ENCODE peak calls at places on chromosomes 12 and 14, in four cellular contexts. W is body of pancreas, C is adrenal gland, S is K562. Q is an unnamed sample.

GRCh38 chr14:99820702-99821331 is 27.6 kb downstream of the EML1 start:
- DNase-seq in W (no peak), C (no peak), S (no peak), Q (no peak)

GRCh38 chr14:69766984-69767368 is at the start of gene SRSF5:
- DNase-seq in W (peak; percentile 97), C (peak; percentile 97), S (peak; percentile 84), Q (peak; percentile 98)

GRCh38 chr14:105331575-105332351 is 17.2 kb downstream of the PACS2 start:
- DNase-seq in W (no peak), C (no peak), S (no peak), Q (no peak)

GRCh38 chr14:88380405-88380804 is 5.1 kb upstream of the SPATA7 start:
- DNase-seq in W (no peak), C (no peak), S (no peak), Q (no peak)

GRCh38 chr12:25728196-25728595 is 175.1 kb upstream of the LMNTD1 start:
- DNase-seq in W (no peak), C (no peak), S (no peak), Q (no peak)

GRCh38 chr12:26227376-26227775 is 32.0 kb downstream of the SSPN start:
- DNase-seq in W (no peak), C (no peak), S (no peak), Q (no peak)

GRCh38 chr14:106564058-106564643 is 1037.8 kb downstream of the TMEM121 start:
- DNase-seq in W (peak; percentile 48), C (no peak), S (peak; percentile 21), Q (peak; percentile 75)

GRCh38 chr12:92570056-92570753 is 132.6 kb upstream of the PLEKHG7 start:
- DNase-seq in W (peak; percentile 86), C (peak; percentile 60), S (peak; percentile 48), Q (peak; percentile 86)

GRCh38 chr12:24975425-24975824 is 26.5 kb upstream of the BCAT1 start:
- DNase-seq in W (peak; percentile 24), C (no peak), S (no peak), Q (no peak)

GRCh38 chr12:49553512-49554088 is 14.3 kb downstream of the MCRS1 start:
- DNase-seq in W (no peak), C (no peak), S (peak; percentile 50), Q (no peak)

GRCh38 chr12:92602930-92603623 is 99.7 kb upstream of the PLEKHG7 start:
- DNase-seq in W (no peak), C (no peak), S (no peak), Q (no peak)

GRCh38 chr12:104387190-104387589 is 69.6 kb upstream of the CHST11 start:
- DNase-seq in W (no peak), C (no peak), S (peak; percentile 48), Q (no peak)

GRCh38 chr12:1972260-1972659 is 32.0 kb downstream of the DCP1B start:
- DNase-seq in W (no peak), C (no peak), S (no peak), Q (no peak)

GRCh38 chr14:48974994-48975393 is 611.2 kb downstream of the RPS29 start:
- DNase-seq in W (no peak), C (no peak), S (no peak), Q (no peak)

GRCh38 chr14:94643316-94644101 is 31.3 kb downstream of the SERPINA3 start:
- DNase-seq in W (no peak), C (no peak), S (no peak), Q (no peak)

GRCh38 chr14:72894623-72895378 is 900 bp upstream of the DPF3 start:
- DNase-seq in W (peak; percentile 44), C (peak; percentile 30), S (peak; percentile 37), Q (peak; percentile 23)

GRCh38 chr12:56565510-56566101 is 44.0 kb downstream of the RBMS2 start:
- DNase-seq in W (peak; percentile 57), C (peak; percentile 57), S (peak; percentile 46), Q (peak; percentile 80)

GRCh38 chr12:45232771-45233372 is 17.0 kb downstream of the ANO6 start:
- DNase-seq in W (peak; percentile 64), C (peak; percentile 86), S (peak; percentile 32), Q (no peak)

GRCh38 chr14:55780156-55780946 is 200.3 kb downstream of the KTN1 start:
- DNase-seq in W (peak; percentile 87), C (peak; percentile 46), S (no peak), Q (peak; percentile 18)

GRCh38 chr12:122889658-122890561 is 6.0 kb downstream of the VPS37B start:
- DNase-seq in W (no peak), C (no peak), S (no peak), Q (no peak)

GRCh38 chr12:56955631-56956256 is 1.7 kb downstream of the RDH16 start:
- DNase-seq in W (no peak), C (no peak), S (no peak), Q (no peak)

GRCh38 chr12:2084553-2085296 is 31.9 kb downstream of the CACNA1C start:
- DNase-seq in W (peak; percentile 33), C (no peak), S (no peak), Q (no peak)

GRCh38 chr12:990308-990648 is 745 bp upstream of the ERC1 start:
- DNase-seq in W (peak; percentile 78), C (peak; percentile 81), S (no peak), Q (peak; percentile 80)

GRCh38 chr12:25286837-25287236 is 36.1 kb upstream of the KRAS start:
- DNase-seq in W (no peak), C (no peak), S (no peak), Q (no peak)

GRCh38 chr12:43069768-43070221 is 480.2 kb upstream of the PRICKLE1 start:
- DNase-seq in W (peak; percentile 52), C (peak; percentile 28), S (no peak), Q (no peak)

GRCh38 chr12:24113701-24114100 is 164.2 kb upstream of the SOX5 start:
- DNase-seq in W (no peak), C (no peak), S (no peak), Q (no peak)

DNA sequence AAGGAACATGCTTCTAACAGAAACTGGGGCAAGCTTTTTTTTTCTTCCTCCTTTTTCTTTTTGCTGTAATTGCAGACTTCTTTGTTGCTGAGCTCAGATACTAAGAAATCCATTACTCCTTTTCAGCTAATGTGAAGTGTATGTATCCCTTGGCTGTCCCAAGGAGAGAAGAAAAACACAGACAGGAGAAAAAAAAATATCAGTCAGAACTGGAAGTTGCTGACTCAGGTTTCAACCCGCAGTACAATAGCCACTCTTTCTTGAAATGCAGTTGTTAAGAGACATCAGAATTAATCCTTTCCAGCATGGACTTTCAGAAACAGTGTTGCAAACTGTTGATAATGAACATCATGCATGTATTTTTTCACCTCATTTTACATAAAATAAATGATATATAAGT is 1248.5 kb downstream of the LRFN5 start:
- DNase-seq in W (no peak), C (no peak), S (no peak), Q (no peak)
- H3K4me3 ChIP-seq in W (no peak overlapping the region), C (no peak overlapping the region), S (no peak overlapping the region), Q (no peak overlapping the region)

DNA sequence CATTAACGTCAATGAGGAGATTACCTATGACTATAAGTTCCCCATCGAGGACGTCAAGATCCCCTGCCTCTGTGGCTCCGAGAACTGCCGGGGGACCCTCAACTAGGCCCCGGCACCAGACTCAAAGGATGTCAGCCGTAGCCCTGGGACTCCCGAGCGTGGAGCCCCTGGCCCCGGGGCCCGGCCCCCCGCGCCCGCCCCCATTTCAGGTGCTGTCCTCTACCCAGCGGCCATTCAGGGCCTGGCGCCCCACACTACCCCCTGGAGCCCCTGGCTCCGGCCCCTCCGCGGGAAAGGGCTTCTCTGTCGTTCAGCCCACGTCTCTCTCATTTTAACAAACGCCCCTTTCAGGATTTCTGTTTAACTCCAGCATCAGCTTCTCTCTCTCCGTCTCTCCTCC is 26.3 kb downstream of the SETD1B start:
- DNase-seq in W (no peak), C (no peak), S (no peak), Q (no peak)
- H3K36me3 ChIP-seq in W (peaks cover 28% of the 10 kb centered on the region), C (peaks cover 64% of the 10 kb centered on the region), S (peaks cover 63% of the 10 kb centered on the region), Q (no peaks in the 10 kb centered on the region)

GRCh38 chr14:39432619-39433451 is 602 bp upstream of the FBXO33 start:
- DNase-seq in W (peak; percentile 95), C (peak; percentile 95), S (peak; percentile 64), Q (peak; percentile 93)
- TF ChIP-seq POLR2A in W (peak; percentile 90), C (peak; percentile 92), S (no peak), Q (no peak)

GRCh38 chr14:67268456-67269115 is 27.4 kb downstream of the PALS1 start:
- DNase-seq in W (no peak), C (no peak), S (no peak), Q (no peak)
- H3K4me3 ChIP-seq in W (no peak overlapping the region), C (no peak overlapping the region), S (peak overlapping the region; percentile 10), Q (no peak overlapping the region)

GRCh38 chr12:99686142-99686541 is 38.6 kb downstream of the GARIN6 start:
- DNase-seq in W (no peak), C (no peak), S (no peak), Q (no peak)

GRCh38 chr12:99680276-99680675 is 32.7 kb downstream of the GARIN6 start:
- DNase-seq in W (no peak), C (no peak), S (no peak), Q (no peak)
- H3K36me3 ChIP-seq in W (no peaks in the 10 kb centered on the region), C (no peaks in the 10 kb centered on the region), S (no peaks in the 10 kb centered on the region), Q (no peaks in the 10 kb centered on the region)

GRCh38 chr12:100573499-100574261 is at the start of gene GAS2L3:
- DNase-seq in W (peak; percentile 93), C (peak; percentile 91), S (peak; percentile 88), Q (peak; percentile 95)
- TF ChIP-seq POLR2A in W (peak; percentile 71), C (peak; percentile 81), S (peak; percentile 51), Q (no peak)

DNA sequence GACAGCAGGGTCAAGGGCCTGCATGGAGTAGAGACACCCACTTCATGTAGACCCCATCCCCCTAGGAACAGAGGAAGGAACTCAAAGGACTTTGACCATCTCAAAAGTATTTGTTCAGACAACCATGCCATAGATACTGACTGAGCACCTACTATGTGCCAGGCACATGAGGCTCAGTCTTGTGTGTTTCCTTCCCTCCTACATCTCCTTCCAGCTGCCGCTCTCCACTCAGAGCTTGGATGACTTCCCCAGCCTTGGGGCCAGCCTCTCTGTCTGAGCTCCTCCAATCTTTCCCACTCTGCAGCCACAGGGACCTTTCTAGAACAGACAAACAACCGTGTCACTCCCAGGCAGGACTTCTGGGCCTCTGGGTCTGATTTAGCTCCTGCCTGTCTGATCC is 2.5 kb downstream of the TRPV4 start:
- DNase-seq in W (no peak), C (no peak), S (no peak), Q (no peak)
- H3K4me3 ChIP-seq in W (no peak overlapping the region), C (no peak overlapping the region), S (no peak overlapping the region), Q (no peak overlapping the region)

GRCh38 chr12:113165521-113166450 is 16.3 kb downstream of the CFAP73 start:
- DNase-seq in W (no peak), C (no peak), S (no peak), Q (no peak)
- H3K36me3 ChIP-seq in W (peaks cover 47% of the 10 kb centered on the region), C (peaks cover 89% of the 10 kb centered on the region), S (peaks cover 90% of the 10 kb centered on the region), Q (no peaks in the 10 kb centered on the region)

GRCh38 chr12:6201775-6202292 is 1.6 kb downstream of the CD9 start:
- DNase-seq in W (no peak), C (peak; percentile 49), S (no peak), Q (no peak)

GRCh38 chr12:6201199-6201608 is 1.0 kb downstream of the CD9 start:
- DNase-seq in W (peak; percentile 45), C (peak; percentile 65), S (no peak), Q (no peak)

GRCh38 chr12:6199211-6199530 is 1.0 kb upstream of the CD9 start:
- DNase-seq in W (no peak), C (no peak), S (no peak), Q (no peak)

GRCh38 chr12:6199531-6200265 is 502 bp upstream of the CD9 start:
- DNase-seq in W (peak; percentile 49), C (peak; percentile 45), S (no peak), Q (peak; percentile 56)

GRCh38 chr12:6200266-6201198 is at the start of gene CD9:
- DNase-seq in W (peak; percentile 79), C (peak; percentile 75), S (peak; percentile 87), Q (peak; percentile 71)
- TF ChIP-seq POLR2A in W (peak; percentile 81), C (peak; percentile 89), S (no peak), Q (no peak)